ENCODE peak calls at places on chromosomes 4 and X, in ten cellular contexts. V is activated B cell treated with CpG ODN at 0.5 μM for 24 hours, N is cardiac fibroblast, S is epithelial cell of esophagus, H is astrocyte, B is sigmoid colon, W is HCT116, M is nephron progenitor cell, X is stomach, Z is colonic mucosa. F is an unnamed sample.

GRCh38 chr4:38013461-38014366 is 53.5 kb downstream of the PTTG2 start:
- DNase-seq in V (no peak), X (peak; percentile 85), H (peak; percentile 38), M (no peak), S (peak; percentile 54), B (peak; percentile 83), Z (no peak), N (peak; percentile 31), W (peak; percentile 31), F (no peak)

GRCh38 chrX:66176134-66176533 is 12.1 kb downstream of the HEPH start:
- DNase-seq in H (no peak), M (no peak), S (no peak), V (no peak), B (no peak), N (no peak), X (no peak), Z (no peak), W (no peak), F (no peak)

GRCh38 chrX:153968754-153969124 is 2.9 kb downstream of the HCFC1 start:
- DNase-seq in V (no peak), W (no peak), S (peak; percentile 13), N (no peak), M (peak; percentile 53), B (peak; percentile 65), H (no peak), Z (no peak), X (no peak), F (no peak)

GRCh38 chrX:16023790-16024734 is 99.3 kb upstream of the GRPR start:
- DNase-seq in B (no peak), H (peak; percentile 67), N (peak; percentile 57), M (no peak), X (no peak), W (peak; percentile 65), Z (no peak), S (peak; percentile 75), V (no peak), F (no peak)

GRCh38 chrX:40468033-40468979 is 112.5 kb upstream of the ATP6AP2 start:
- DNase-seq in B (peak; percentile 75), Z (peak; percentile 61), V (no peak), W (peak; percentile 47), H (peak; percentile 36), N (peak; percentile 43), S (peak; percentile 42), M (peak; percentile 10), X (peak; percentile 58), F (no peak)

GRCh38 chr4:111847256-111848108 is 297.8 kb upstream of the FAM241A start:
- DNase-seq in V (no peak), B (no peak), W (no peak), M (no peak), S (peak; percentile 26), H (no peak), X (no peak), Z (no peak), N (no peak), F (no peak)

GRCh38 chr4:22911285-22911684 is 218.5 kb downstream of the GBA3 start:
- DNase-seq in H (no peak), W (no peak), N (no peak), B (no peak), V (no peak), M (no peak), Z (no peak), X (no peak), S (no peak), F (no peak)

GRCh38 chr4:84503495-84504437 is 4.7 kb upstream of the NKX6-1 start:
- DNase-seq in B (no peak), M (peak; percentile 52), S (peak; percentile 75), X (no peak), W (peak; percentile 62), V (no peak), H (peak; percentile 34), Z (no peak), N (peak; percentile 80), F (no peak)

GRCh38 chr4:59994118-59994517 is 1206.0 kb upstream of the ADGRL3 start:
- DNase-seq in S (no peak), X (no peak), W (no peak), M (no peak), B (no peak), Z (no peak), N (no peak), V (no peak), H (no peak), F (no peak)
- TF ChIP-seq CTCF in S (no peak), X (no peak), W (no peak), M (no peak), B (no peak), Z (no peak), N (no peak), V (no peak), H (no peak), F (peak; percentile 29)

DNA sequence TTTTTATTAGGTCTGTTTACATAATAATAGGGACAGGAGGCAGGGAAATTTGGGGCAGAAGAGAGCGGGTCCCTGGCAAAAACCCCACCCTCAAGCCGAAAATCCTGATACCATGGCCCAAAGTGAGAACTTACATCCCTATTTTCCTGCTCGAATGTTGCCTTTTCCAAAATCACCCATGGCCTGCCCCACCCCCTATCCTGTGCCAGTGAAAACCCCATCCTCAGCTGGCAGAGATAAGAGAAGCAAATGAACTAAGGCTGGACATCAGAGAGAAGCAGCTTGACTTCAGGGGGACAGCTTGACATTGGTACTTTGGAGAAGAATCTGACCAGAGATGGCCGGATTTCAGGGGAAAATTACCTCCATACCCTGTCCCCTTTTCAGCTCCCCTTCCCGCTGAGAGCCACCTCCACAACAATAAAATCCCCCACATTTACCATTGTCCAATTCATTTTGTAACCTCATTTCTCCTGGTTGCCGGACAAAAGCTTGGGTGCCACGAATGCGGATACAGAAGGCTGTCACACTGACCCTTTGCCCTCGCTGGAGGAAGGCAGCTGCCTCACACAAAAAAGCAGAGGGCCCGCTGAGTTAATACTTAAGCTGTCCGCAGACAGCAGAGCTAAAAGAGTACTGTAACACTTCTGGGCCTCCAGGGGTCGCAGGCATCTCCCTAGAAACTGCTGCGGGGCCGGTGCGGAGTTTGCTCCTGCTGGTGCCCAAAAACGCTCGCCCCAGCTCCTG is 196.2 kb downstream of the SNCA start:
- DNase-seq in M (peak; percentile 74), B (no peak), H (peak; percentile 51), N (peak; percentile 44), V (no peak), W (peak; percentile 68), X (no peak), S (peak; percentile 64), Z (peak; percentile 50), F (peak; percentile 72)
- TF ChIP-seq CTCF in M (peak; percentile 68), B (no peak), H (peak; percentile 54), N (peak; percentile 64), V (no peak), W (peak; percentile 49), X (no peak), S (peak; percentile 62), Z (no peak), F (peak; percentile 85)

GRCh38 chr4:140851804-140852203 is 95.6 kb upstream of the TBC1D9 start:
- DNase-seq in H (no peak), V (no peak), B (no peak), X (no peak), N (no peak), M (no peak), Z (no peak), W (no peak), S (no peak), F (no peak)

GRCh38 chr4:140857111-140857510 is 100.9 kb upstream of the TBC1D9 start:
- DNase-seq in W (peak; percentile 10), Z (no peak), H (peak; percentile 43), N (no peak), X (no peak), S (peak; percentile 85), V (no peak), B (no peak), M (no peak), F (no peak)

GRCh38 chr4:140856692-140857091 is 100.5 kb upstream of the TBC1D9 start:
- DNase-seq in N (peak; percentile 71), W (peak; percentile 86), X (peak; percentile 28), V (no peak), Z (no peak), B (peak; percentile 64), H (peak; percentile 86), M (no peak), S (peak; percentile 88), F (no peak)

GRCh38 chr4:140849526-140849925 is 93.3 kb upstream of the TBC1D9 start:
- DNase-seq in S (no peak), X (no peak), N (no peak), M (no peak), H (no peak), Z (no peak), V (no peak), B (no peak), W (no peak), F (no peak)

DNA sequence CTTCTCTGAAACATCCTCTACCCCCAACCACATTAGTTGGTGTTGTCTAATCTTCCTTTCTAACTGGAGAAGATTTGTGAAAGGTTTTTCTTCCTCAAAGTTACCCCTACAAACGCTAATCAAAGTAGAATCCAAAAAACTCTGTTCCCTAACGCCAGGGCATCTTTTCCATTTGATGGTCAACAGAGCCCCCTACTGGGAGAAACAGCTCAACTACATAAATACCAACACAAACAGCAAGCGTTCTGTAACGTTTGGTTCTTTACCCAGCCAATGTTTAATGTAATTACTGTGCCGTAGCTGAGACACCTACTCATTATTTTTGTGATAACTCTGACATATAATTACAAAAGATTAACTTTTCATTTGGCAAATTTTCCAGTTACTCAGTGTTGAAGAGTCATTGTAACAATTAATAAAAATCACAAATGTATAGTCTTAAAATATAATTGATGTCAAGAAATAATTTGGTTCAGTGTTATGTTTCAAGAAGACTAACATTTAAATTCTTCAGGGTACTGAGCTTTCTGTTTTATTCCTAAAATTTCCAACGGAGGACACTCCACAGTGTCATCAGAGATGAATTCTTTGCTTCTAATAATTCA is 94.9 kb upstream of the TBC1D9 start:
- DNase-seq in Z (peak; percentile 65), V (no peak), X (peak; percentile 28), M (peak; percentile 47), B (no peak), H (peak; percentile 27), N (peak; percentile 78), S (peak; percentile 69), W (peak; percentile 65), F (no peak)
- TF ChIP-seq CTCF in Z (peak; percentile 67), V (no peak), X (peak; percentile 84), M (peak; percentile 78), B (peak; percentile 78), H (peak; percentile 85), N (peak; percentile 65), S (peak; percentile 82), W (peak; percentile 82), F (peak; percentile 97)

GRCh38 chr4:71107732-71108131 is 114.3 kb downstream of the DCK start:
- DNase-seq in S (no peak), M (no peak), V (no peak), N (no peak), W (no peak), B (no peak), H (no peak), X (no peak), Z (no peak), F (no peak)

GRCh38 chr4:71110499-71110898 is 117.0 kb downstream of the DCK start:
- DNase-seq in S (no peak), Z (no peak), V (no peak), W (no peak), M (no peak), N (no peak), X (no peak), H (no peak), B (no peak), F (no peak)

DNA sequence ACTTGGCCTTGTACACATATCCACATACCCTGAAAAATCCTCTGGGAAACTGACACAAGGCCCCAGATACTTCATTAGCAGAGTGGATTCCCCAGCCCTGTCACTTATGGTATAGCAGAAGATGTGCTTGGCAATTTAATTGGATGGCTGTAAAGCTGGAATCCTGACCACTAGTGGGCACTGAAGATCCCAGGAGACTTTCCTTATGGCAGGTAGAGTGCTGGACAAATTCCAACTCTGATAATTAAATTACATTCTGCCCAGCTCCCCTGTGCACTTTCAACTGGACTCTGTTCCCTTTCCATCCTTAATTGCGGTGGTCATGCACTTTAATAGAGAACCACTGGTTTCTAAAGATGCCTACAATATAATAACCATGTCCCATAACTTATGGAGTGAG is 119.8 kb downstream of the DCK start:
- DNase-seq in B (no peak), H (no peak), V (no peak), X (no peak), Z (peak; percentile 41), S (peak; percentile 25), M (no peak), W (peak; percentile 19), N (no peak), F (no peak)
- TF ChIP-seq CTCF in B (no peak), H (peak; percentile 7), V (no peak), X (no peak), Z (peak; percentile 31), S (peak; percentile 28), M (no peak), W (no peak), N (peak; percentile 12), F (peak; percentile 32)